ENCODE peak calls at places on chromosomes 16 and 17, in ten cellular contexts. One of them, this sample, is unnamed.

GRCh38 chr16:4966736-4967453 is 8.8 kb downstream of the SEC14L5 start:
- DNase-seq in astrocyte of the hippocampus: no peak
- DNase-seq in IMR-90: no peak
- DNase-seq in hepatic stellate cell: no peak
- DNase-seq in right lobe of liver: no peak
- DNase-seq in T-helper 1 cell: no peak
- DNase-seq in stimulated activated CD4-positive, alpha-beta T cell treated with anti-CD3 and anti-CD28 coated beads, Interleukin-4, amount 100 ng/mL, for 4 hours: no peak
- DNase-seq in iris pigment epithelial cell: no peak
- DNase-seq in neural crest cell: no peak
- DNase-seq in Right ventricle myocardium superior: peak; percentile 15
- DNase-seq in this sample: no peak

GRCh38 chr17:41678907-41679739 is 9.6 kb upstream of the EIF1 start:
- DNase-seq in iris pigment epithelial cell: peak; percentile 47
- DNase-seq in Right ventricle myocardium superior: no peak
- DNase-seq in IMR-90: peak; percentile 28
- DNase-seq in stimulated activated CD4-positive, alpha-beta T cell treated with anti-CD3 and anti-CD28 coated beads, Interleukin-4, amount 100 ng/mL, for 4 hours: peak; percentile 60
- DNase-seq in astrocyte of the hippocampus: peak; percentile 53
- DNase-seq in right lobe of liver: no peak
- DNase-seq in neural crest cell: no peak
- DNase-seq in T-helper 1 cell: peak; percentile 96
- DNase-seq in hepatic stellate cell: no peak
- DNase-seq in this sample: peak; percentile 40

GRCh38 chr17:38415250-38416194 is 12.7 kb upstream of the ARHGAP23 start:
- DNase-seq in iris pigment epithelial cell: peak; percentile 45
- DNase-seq in T-helper 1 cell: peak; percentile 65
- DNase-seq in stimulated activated CD4-positive, alpha-beta T cell treated with anti-CD3 and anti-CD28 coated beads, Interleukin-4, amount 100 ng/mL, for 4 hours: no peak
- DNase-seq in hepatic stellate cell: peak; percentile 76
- DNase-seq in neural crest cell: peak; percentile 19
- DNase-seq in IMR-90: peak; percentile 69
- DNase-seq in Right ventricle myocardium superior: no peak
- DNase-seq in astrocyte of the hippocampus: peak; percentile 41
- DNase-seq in right lobe of liver: no peak
- DNase-seq in this sample: peak; percentile 85

GRCh38 chr16:3188925-3189825 is 1.2 kb downstream of the OR1F1 start:
- DNase-seq in iris pigment epithelial cell: peak; percentile 72
- DNase-seq in IMR-90: peak; percentile 59
- DNase-seq in Right ventricle myocardium superior: no peak
- DNase-seq in astrocyte of the hippocampus: peak; percentile 69
- DNase-seq in hepatic stellate cell: peak; percentile 59
- DNase-seq in right lobe of liver: peak; percentile 57
- DNase-seq in T-helper 1 cell: peak; percentile 65
- DNase-seq in neural crest cell: peak; percentile 55
- DNase-seq in stimulated activated CD4-positive, alpha-beta T cell treated with anti-CD3 and anti-CD28 coated beads, Interleukin-4, amount 100 ng/mL, for 4 hours: no peak
- DNase-seq in this sample: peak; percentile 74

GRCh38 chr17:65557349-65558310 is 3.8 kb downstream of the AXIN2 start:
- DNase-seq in astrocyte of the hippocampus: peak; percentile 88
- DNase-seq in T-helper 1 cell: no peak
- DNase-seq in iris pigment epithelial cell: peak; percentile 50
- DNase-seq in Right ventricle myocardium superior: no peak
- DNase-seq in IMR-90: peak; percentile 55
- DNase-seq in stimulated activated CD4-positive, alpha-beta T cell treated with anti-CD3 and anti-CD28 coated beads, Interleukin-4, amount 100 ng/mL, for 4 hours: no peak
- DNase-seq in neural crest cell: no peak
- DNase-seq in right lobe of liver: no peak
- DNase-seq in hepatic stellate cell: no peak
- DNase-seq in this sample: peak; percentile 52

GRCh38 chr17:42519546-42520444 is 16.2 kb upstream of the NAGLU start:
- DNase-seq in T-helper 1 cell: no peak
- DNase-seq in right lobe of liver: peak; percentile 90
- DNase-seq in Right ventricle myocardium superior: peak; percentile 93
- DNase-seq in stimulated activated CD4-positive, alpha-beta T cell treated with anti-CD3 and anti-CD28 coated beads, Interleukin-4, amount 100 ng/mL, for 4 hours: no peak
- DNase-seq in neural crest cell: peak; percentile 11
- DNase-seq in IMR-90: peak; percentile 99
- DNase-seq in hepatic stellate cell: peak; percentile 85
- DNase-seq in astrocyte of the hippocampus: peak; percentile 99
- DNase-seq in iris pigment epithelial cell: peak; percentile 99
- DNase-seq in this sample: peak; percentile 99

GRCh38 chr17:14211778-14212177 is 24.9 kb downstream of the CDRT15 start:
- DNase-seq in iris pigment epithelial cell: peak; percentile 12
- DNase-seq in IMR-90: no peak
- DNase-seq in T-helper 1 cell: no peak
- DNase-seq in right lobe of liver: peak; percentile 63
- DNase-seq in Right ventricle myocardium superior: peak; percentile 54
- DNase-seq in stimulated activated CD4-positive, alpha-beta T cell treated with anti-CD3 and anti-CD28 coated beads, Interleukin-4, amount 100 ng/mL, for 4 hours: peak; percentile 31
- DNase-seq in hepatic stellate cell: peak; percentile 19
- DNase-seq in neural crest cell: no peak
- DNase-seq in astrocyte of the hippocampus: no peak
- DNase-seq in this sample: no peak

GRCh38 chr17:65848751-65849150 is 287.3 kb upstream of the AXIN2 start:
- DNase-seq in iris pigment epithelial cell: no peak
- DNase-seq in hepatic stellate cell: no peak
- DNase-seq in T-helper 1 cell: no peak
- DNase-seq in stimulated activated CD4-positive, alpha-beta T cell treated with anti-CD3 and anti-CD28 coated beads, Interleukin-4, amount 100 ng/mL, for 4 hours: no peak
- DNase-seq in astrocyte of the hippocampus: no peak
- DNase-seq in Right ventricle myocardium superior: no peak
- DNase-seq in neural crest cell: no peak
- DNase-seq in right lobe of liver: no peak
- DNase-seq in IMR-90: no peak
- DNase-seq in this sample: no peak

GRCh38 chr16:4404247-4404966 is 12.0 kb downstream of the CORO7 start:
- DNase-seq in right lobe of liver: no peak
- DNase-seq in T-helper 1 cell: no peak
- DNase-seq in Right ventricle myocardium superior: no peak
- DNase-seq in IMR-90: no peak
- DNase-seq in astrocyte of the hippocampus: peak; percentile 70
- DNase-seq in stimulated activated CD4-positive, alpha-beta T cell treated with anti-CD3 and anti-CD28 coated beads, Interleukin-4, amount 100 ng/mL, for 4 hours: no peak
- DNase-seq in hepatic stellate cell: no peak
- DNase-seq in neural crest cell: peak; percentile 64
- DNase-seq in iris pigment epithelial cell: peak; percentile 55
- DNase-seq in this sample: peak; percentile 70

GRCh38 chr16:31532120-31532519 is 4.4 kb downstream of the AHSP start:
- DNase-seq in right lobe of liver: no peak
- DNase-seq in astrocyte of the hippocampus: no peak
- DNase-seq in T-helper 1 cell: no peak
- DNase-seq in neural crest cell: no peak
- DNase-seq in IMR-90: no peak
- DNase-seq in stimulated activated CD4-positive, alpha-beta T cell treated with anti-CD3 and anti-CD28 coated beads, Interleukin-4, amount 100 ng/mL, for 4 hours: no peak
- DNase-seq in Right ventricle myocardium superior: no peak
- DNase-seq in iris pigment epithelial cell: no peak
- DNase-seq in hepatic stellate cell: no peak
- DNase-seq in this sample: no peak

GRCh38 chr17:42672038-42672437 is 4.8 kb downstream of the PLEKHH3 start:
- DNase-seq in IMR-90: no peak
- DNase-seq in neural crest cell: no peak
- DNase-seq in T-helper 1 cell: no peak
- DNase-seq in stimulated activated CD4-positive, alpha-beta T cell treated with anti-CD3 and anti-CD28 coated beads, Interleukin-4, amount 100 ng/mL, for 4 hours: no peak
- DNase-seq in right lobe of liver: no peak
- DNase-seq in Right ventricle myocardium superior: no peak
- DNase-seq in astrocyte of the hippocampus: no peak
- DNase-seq in hepatic stellate cell: no peak
- DNase-seq in iris pigment epithelial cell: no peak
- DNase-seq in this sample: no peak

GRCh38 chr16:88705076-88705684 is 1.0 kb downstream of the RNF166 start:
- DNase-seq in IMR-90: peak; percentile 34
- DNase-seq in iris pigment epithelial cell: peak; percentile 45
- DNase-seq in neural crest cell: no peak
- DNase-seq in T-helper 1 cell: peak; percentile 37
- DNase-seq in right lobe of liver: no peak
- DNase-seq in stimulated activated CD4-positive, alpha-beta T cell treated with anti-CD3 and anti-CD28 coated beads, Interleukin-4, amount 100 ng/mL, for 4 hours: no peak
- DNase-seq in Right ventricle myocardium superior: peak; percentile 65
- DNase-seq in hepatic stellate cell: peak; percentile 47
- DNase-seq in astrocyte of the hippocampus: peak; percentile 36
- DNase-seq in this sample: peak; percentile 42

GRCh38 chr17:44552361-44552760 is 4.9 kb upstream of the FZD2 start:
- DNase-seq in Right ventricle myocardium superior: no peak
- DNase-seq in hepatic stellate cell: no peak
- DNase-seq in right lobe of liver: no peak
- DNase-seq in stimulated activated CD4-positive, alpha-beta T cell treated with anti-CD3 and anti-CD28 coated beads, Interleukin-4, amount 100 ng/mL, for 4 hours: no peak
- DNase-seq in iris pigment epithelial cell: no peak
- DNase-seq in astrocyte of the hippocampus: no peak
- DNase-seq in T-helper 1 cell: no peak
- DNase-seq in IMR-90: no peak
- DNase-seq in neural crest cell: no peak
- DNase-seq in this sample: peak; percentile 33

GRCh38 chr16:84339316-84339715 is 29.0 kb upstream of the ATP2C2 start:
- DNase-seq in right lobe of liver: peak; percentile 9
- DNase-seq in IMR-90: no peak
- DNase-seq in neural crest cell: no peak
- DNase-seq in stimulated activated CD4-positive, alpha-beta T cell treated with anti-CD3 and anti-CD28 coated beads, Interleukin-4, amount 100 ng/mL, for 4 hours: no peak
- DNase-seq in Right ventricle myocardium superior: no peak
- DNase-seq in T-helper 1 cell: no peak
- DNase-seq in hepatic stellate cell: no peak
- DNase-seq in iris pigment epithelial cell: no peak
- DNase-seq in astrocyte of the hippocampus: no peak
- DNase-seq in this sample: no peak

GRCh38 chr17:42766124-42766523 is 5.1 kb downstream of the RAMP2 start:
- DNase-seq in neural crest cell: no peak
- DNase-seq in Right ventricle myocardium superior: no peak
- DNase-seq in right lobe of liver: no peak
- DNase-seq in iris pigment epithelial cell: no peak
- DNase-seq in astrocyte of the hippocampus: no peak
- DNase-seq in IMR-90: no peak
- DNase-seq in stimulated activated CD4-positive, alpha-beta T cell treated with anti-CD3 and anti-CD28 coated beads, Interleukin-4, amount 100 ng/mL, for 4 hours: no peak
- DNase-seq in T-helper 1 cell: no peak
- DNase-seq in hepatic stellate cell: no peak
- DNase-seq in this sample: no peak

GRCh38 chr16:75228143-75228976 is 9.6 kb downstream of the CTRB1 start:
- DNase-seq in T-helper 1 cell: no peak
- DNase-seq in iris pigment epithelial cell: no peak
- DNase-seq in stimulated activated CD4-positive, alpha-beta T cell treated with anti-CD3 and anti-CD28 coated beads, Interleukin-4, amount 100 ng/mL, for 4 hours: no peak
- DNase-seq in right lobe of liver: no peak
- DNase-seq in astrocyte of the hippocampus: no peak
- DNase-seq in hepatic stellate cell: no peak
- DNase-seq in Right ventricle myocardium superior: no peak
- DNase-seq in IMR-90: no peak
- DNase-seq in neural crest cell: no peak
- DNase-seq in this sample: no peak

GRCh38 chr16:11586375-11586855 is 304 bp downstream of the LITAF start:
- DNase-seq in stimulated activated CD4-positive, alpha-beta T cell treated with anti-CD3 and anti-CD28 coated beads, Interleukin-4, amount 100 ng/mL, for 4 hours: no peak
- DNase-seq in Right ventricle myocardium superior: no peak
- DNase-seq in astrocyte of the hippocampus: no peak
- DNase-seq in T-helper 1 cell: no peak
- DNase-seq in neural crest cell: no peak
- DNase-seq in right lobe of liver: no peak
- DNase-seq in hepatic stellate cell: peak; percentile 40
- DNase-seq in IMR-90: no peak
- DNase-seq in iris pigment epithelial cell: no peak
- DNase-seq in this sample: no peak

GRCh38 chr17:61139219-61139618 is 260.4 kb upstream of the TBX2 start:
- DNase-seq in IMR-90: peak; percentile 88
- DNase-seq in Right ventricle myocardium superior: no peak
- DNase-seq in iris pigment epithelial cell: peak; percentile 92
- DNase-seq in astrocyte of the hippocampus: peak; percentile 24
- DNase-seq in right lobe of liver: no peak
- DNase-seq in stimulated activated CD4-positive, alpha-beta T cell treated with anti-CD3 and anti-CD28 coated beads, Interleukin-4, amount 100 ng/mL, for 4 hours: peak; percentile 29
- DNase-seq in neural crest cell: no peak
- DNase-seq in hepatic stellate cell: peak; percentile 50
- DNase-seq in T-helper 1 cell: peak; percentile 86
- DNase-seq in this sample: peak; percentile 73

GRCh38 chr17:81519284-81520020 is 6.9 kb upstream of the ACTG1 start:
- DNase-seq in iris pigment epithelial cell: no peak
- DNase-seq in neural crest cell: no peak
- DNase-seq in Right ventricle myocardium superior: peak; percentile 61
- DNase-seq in stimulated activated CD4-positive, alpha-beta T cell treated with anti-CD3 and anti-CD28 coated beads, Interleukin-4, amount 100 ng/mL, for 4 hours: peak; percentile 72
- DNase-seq in IMR-90: no peak
- DNase-seq in right lobe of liver: peak; percentile 58
- DNase-seq in T-helper 1 cell: peak; percentile 51
- DNase-seq in hepatic stellate cell: no peak
- DNase-seq in astrocyte of the hippocampus: peak; percentile 70
- DNase-seq in this sample: peak; percentile 58

GRCh38 chr17:76075364-76076099 is 951 bp downstream of the GALR2 start:
- DNase-seq in hepatic stellate cell: no peak
- DNase-seq in stimulated activated CD4-positive, alpha-beta T cell treated with anti-CD3 and anti-CD28 coated beads, Interleukin-4, amount 100 ng/mL, for 4 hours: no peak
- DNase-seq in Right ventricle myocardium superior: no peak
- DNase-seq in T-helper 1 cell: no peak
- DNase-seq in right lobe of liver: no peak
- DNase-seq in astrocyte of the hippocampus: no peak
- DNase-seq in IMR-90: no peak
- DNase-seq in neural crest cell: peak; percentile 20
- DNase-seq in iris pigment epithelial cell: no peak
- DNase-seq in this sample: peak; percentile 44

GRCh38 chr16:67449739-67450138 is 18.8 kb downstream of the HSD11B2 start:
- DNase-seq in IMR-90: no peak
- DNase-seq in right lobe of liver: peak; percentile 95
- DNase-seq in iris pigment epithelial cell: no peak
- DNase-seq in Right ventricle myocardium superior: peak; percentile 79
- DNase-seq in astrocyte of the hippocampus: no peak
- DNase-seq in hepatic stellate cell: no peak
- DNase-seq in neural crest cell: no peak
- DNase-seq in stimulated activated CD4-positive, alpha-beta T cell treated with anti-CD3 and anti-CD28 coated beads, Interleukin-4, amount 100 ng/mL, for 4 hours: no peak
- DNase-seq in T-helper 1 cell: no peak
- DNase-seq in this sample: no peak

GRCh38 chr16:57500578-57501111 is 14.4 kb upstream of the DOK4 start:
- DNase-seq in hepatic stellate cell: no peak
- DNase-seq in iris pigment epithelial cell: no peak
- DNase-seq in right lobe of liver: peak; percentile 90
- DNase-seq in T-helper 1 cell: peak; percentile 26
- DNase-seq in stimulated activated CD4-positive, alpha-beta T cell treated with anti-CD3 and anti-CD28 coated beads, Interleukin-4, amount 100 ng/mL, for 4 hours: no peak
- DNase-seq in IMR-90: no peak
- DNase-seq in neural crest cell: no peak
- DNase-seq in astrocyte of the hippocampus: no peak
- DNase-seq in Right ventricle myocardium superior: peak; percentile 22
- DNase-seq in this sample: no peak

GRCh38 chr16:64412578-64413280 is 709.1 kb downstream of the CDH11 start:
- DNase-seq in neural crest cell: no peak
- DNase-seq in astrocyte of the hippocampus: peak; percentile 68
- DNase-seq in hepatic stellate cell: peak; percentile 39
- DNase-seq in stimulated activated CD4-positive, alpha-beta T cell treated with anti-CD3 and anti-CD28 coated beads, Interleukin-4, amount 100 ng/mL, for 4 hours: no peak
- DNase-seq in IMR-90: peak; percentile 69
- DNase-seq in T-helper 1 cell: no peak
- DNase-seq in Right ventricle myocardium superior: no peak
- DNase-seq in iris pigment epithelial cell: peak; percentile 61
- DNase-seq in right lobe of liver: no peak
- DNase-seq in this sample: peak; percentile 62

GRCh38 chr17:75524971-75525805 is at the start of gene LLGL2:
- DNase-seq in IMR-90: peak; percentile 11
- DNase-seq in right lobe of liver: peak; percentile 89
- DNase-seq in stimulated activated CD4-positive, alpha-beta T cell treated with anti-CD3 and anti-CD28 coated beads, Interleukin-4, amount 100 ng/mL, for 4 hours: peak; percentile 81
- DNase-seq in iris pigment epithelial cell: peak; percentile 31
- DNase-seq in Right ventricle myocardium superior: peak; percentile 84
- DNase-seq in neural crest cell: peak; percentile 48
- DNase-seq in T-helper 1 cell: peak; percentile 82
- DNase-seq in astrocyte of the hippocampus: peak; percentile 85
- DNase-seq in hepatic stellate cell: peak; percentile 72
- DNase-seq in this sample: peak; percentile 67

GRCh38 chr16:918068-918467 is 52.7 kb downstream of the LMF1 start:
- DNase-seq in right lobe of liver: peak; percentile 43
- DNase-seq in T-helper 1 cell: no peak
- DNase-seq in neural crest cell: no peak
- DNase-seq in astrocyte of the hippocampus: no peak
- DNase-seq in Right ventricle myocardium superior: no peak
- DNase-seq in hepatic stellate cell: no peak
- DNase-seq in IMR-90: peak; percentile 11
- DNase-seq in iris pigment epithelial cell: peak; percentile 55
- DNase-seq in stimulated activated CD4-positive, alpha-beta T cell treated with anti-CD3 and anti-CD28 coated beads, Interleukin-4, amount 100 ng/mL, for 4 hours: no peak
- DNase-seq in this sample: no peak

GRCh38 chr16:9380221-9380620 is 288.8 kb downstream of the HAPSTR1 start:
- DNase-seq in Right ventricle myocardium superior: no peak
- DNase-seq in iris pigment epithelial cell: no peak
- DNase-seq in right lobe of liver: no peak
- DNase-seq in IMR-90: no peak
- DNase-seq in astrocyte of the hippocampus: no peak
- DNase-seq in neural crest cell: no peak
- DNase-seq in T-helper 1 cell: no peak
- DNase-seq in hepatic stellate cell: no peak
- DNase-seq in stimulated activated CD4-positive, alpha-beta T cell treated with anti-CD3 and anti-CD28 coated beads, Interleukin-4, amount 100 ng/mL, for 4 hours: no peak
- DNase-seq in this sample: no peak

GRCh38 chr17:39205112-39205526 is 5.0 kb downstream of the RPL19 start:
- DNase-seq in neural crest cell: no peak
- DNase-seq in Right ventricle myocardium superior: no peak
- DNase-seq in iris pigment epithelial cell: no peak
- DNase-seq in T-helper 1 cell: no peak
- DNase-seq in IMR-90: no peak
- DNase-seq in astrocyte of the hippocampus: no peak
- DNase-seq in hepatic stellate cell: no peak
- DNase-seq in stimulated activated CD4-positive, alpha-beta T cell treated with anti-CD3 and anti-CD28 coated beads, Interleukin-4, amount 100 ng/mL, for 4 hours: no peak
- DNase-seq in right lobe of liver: no peak
- DNase-seq in this sample: peak; percentile 46

GRCh38 chr17:54899721-54900456 is 763 bp upstream of the TOM1L1 start:
- DNase-seq in astrocyte of the hippocampus: peak; percentile 24
- DNase-seq in neural crest cell: peak; percentile 2
- DNase-seq in right lobe of liver: no peak
- DNase-seq in IMR-90: peak; percentile 4
- DNase-seq in stimulated activated CD4-positive, alpha-beta T cell treated with anti-CD3 and anti-CD28 coated beads, Interleukin-4, amount 100 ng/mL, for 4 hours: no peak
- DNase-seq in iris pigment epithelial cell: no peak
- DNase-seq in T-helper 1 cell: no peak
- DNase-seq in hepatic stellate cell: no peak
- DNase-seq in Right ventricle myocardium superior: no peak
- DNase-seq in this sample: no peak

This sample was measured in foreskin fibroblast.